ENCODE peak calls at places on chromosome 22, in ten cellular contexts. G is Peyer's patch, Q is body of pancreas, S is astrocyte of the spinal cord, O is ovary, W is endodermal cell, Z is retinal pigment epithelial cell, K is GM12865, V is stomach, N is sigmoid colon. M is an unnamed sample.

GRCh38 chr22:31263896-31264295 is 28.4 kb downstream of the PIK3IP1 start:
- DNase-seq in G (no peak), Q (no peak), S (no peak), O (no peak), W (no peak), Z (no peak), K (no peak), V (no peak), N (no peak), M (no peak)

GRCh38 chr22:25327018-25327755 is 107.7 kb downstream of the CRYBB2 start:
- DNase-seq in G (no peak), Q (no peak), S (no peak), O (no peak), W (no peak), Z (no peak), K (no peak), V (no peak), N (no peak), M (no peak)

GRCh38 chr22:21020802-21021429 is 6.0 kb downstream of the P2RX6 start:
- DNase-seq in G (no peak), Q (no peak), S (no peak), O (no peak), W (peak; percentile 82), Z (no peak), K (peak; percentile 37), V (no peak), N (no peak), M (no peak)

GRCh38 chr22:17786435-17787158 is 12.3 kb upstream of the BID start:
- DNase-seq in G (no peak), Q (no peak), S (peak; percentile 49), O (no peak), W (peak; percentile 70), Z (no peak), K (no peak), V (peak; percentile 57), N (peak; percentile 89), M (peak; percentile 20)

GRCh38 chr22:35400335-35400680 is 368 bp downstream of the MCM5 start:
- DNase-seq in G (peak; percentile 32), Q (no peak), S (no peak), O (no peak), W (no peak), Z (no peak), K (peak; percentile 33), V (no peak), N (no peak), M (no peak)

GRCh38 chr22:43919106-43919965 is 4.3 kb upstream of the PNPLA3 start:
- DNase-seq in G (no peak), Q (peak; percentile 56), S (peak; percentile 28), O (no peak), W (no peak), Z (no peak), K (no peak), V (peak; percentile 44), N (no peak), M (no peak)

GRCh38 chr22:22201925-22202343 is 42.7 kb upstream of the VPREB1 start:
- DNase-seq in G (no peak), Q (no peak), S (no peak), O (no peak), W (no peak), Z (no peak), K (peak; percentile 45), V (no peak), N (no peak), M (no peak)

GRCh38 chr22:20967697-20968201 is 694 bp downstream of the AIFM3 start:
- DNase-seq in G (no peak), Q (no peak), S (no peak), O (no peak), W (peak; percentile 75), Z (no peak), K (no peak), V (no peak), N (no peak), M (no peak)

GRCh38 chr22:38623357-38623756 is 32.8 kb downstream of the FAM227A start:
- DNase-seq in G (no peak), Q (no peak), S (no peak), O (no peak), W (no peak), Z (no peak), K (no peak), V (no peak), N (no peak), M (no peak)

GRCh38 chr22:44020981-44021380 is 3.1 kb upstream of the PARVB start:
- DNase-seq in G (no peak), Q (no peak), S (peak; percentile 51), O (no peak), W (no peak), Z (no peak), K (no peak), V (no peak), N (no peak), M (no peak)

GRCh38 chr22:50560034-50560433 is 2.7 kb downstream of the SYCE3 start:
- DNase-seq in G (no peak), Q (no peak), S (no peak), O (no peak), W (no peak), Z (no peak), K (no peak), V (no peak), N (no peak), M (no peak)

GRCh38 chr22:16915711-16916110 is 90.5 kb upstream of the XKR3 start:
- DNase-seq in G (no peak), Q (no peak), S (no peak), O (no peak), W (no peak), Z (no peak), K (peak; percentile 11), V (no peak), N (no peak), M (no peak)

GRCh38 chr22:39277135-39277607 is 32.4 kb upstream of the PDGFB start:
- DNase-seq in G (no peak), Q (no peak), S (peak; percentile 60), O (no peak), W (no peak), Z (no peak), K (no peak), V (no peak), N (no peak), M (no peak)

DNA sequence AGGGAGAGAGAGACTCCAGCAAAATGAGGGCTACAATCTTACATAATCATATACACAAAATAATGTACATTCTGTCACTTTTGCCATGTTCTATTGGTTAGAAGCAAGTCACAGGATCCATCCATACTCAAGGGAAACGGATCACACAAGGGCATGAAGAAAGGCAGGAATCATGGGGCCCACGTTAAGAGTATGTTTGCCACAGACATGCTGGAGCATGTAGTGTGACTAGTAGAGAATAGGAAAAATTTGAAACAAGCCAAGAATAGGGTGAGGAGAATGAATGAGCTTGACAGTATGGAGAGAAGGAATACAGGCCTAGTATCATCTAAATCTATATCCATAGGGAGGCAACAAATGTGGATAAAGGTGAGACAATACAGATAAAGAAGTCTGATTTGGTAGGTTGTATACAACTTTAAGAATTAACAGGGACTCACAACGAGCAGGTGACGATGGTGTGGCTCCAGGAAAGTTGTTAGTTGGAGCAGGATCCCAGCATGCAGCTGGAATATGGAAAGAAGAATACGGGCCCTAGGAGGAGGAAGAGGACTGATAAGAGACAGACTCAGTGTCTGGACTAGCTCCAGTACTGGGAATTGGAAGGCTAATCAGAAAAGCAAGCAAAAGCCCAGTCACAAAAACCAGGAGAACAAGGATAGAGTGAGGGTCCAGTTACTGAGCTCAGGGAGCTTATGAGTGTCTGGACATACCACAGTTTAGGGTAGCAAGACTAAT is 301.7 kb upstream of the PITPNB start:
- DNase-seq in G (no peak), Q (no peak), S (no peak), O (no peak), W (no peak), Z (no peak), K (no peak), V (no peak), N (no peak), M (no peak)
- H3K4me3 ChIP-seq in G (no peak overlapping the region), Q (no peak overlapping the region), S (no peak overlapping the region), O (no peak overlapping the region), W (no peak overlapping the region), Z (no peak overlapping the region), K (no peak overlapping the region), V (no peak overlapping the region), N (no peak overlapping the region), M (no peak overlapping the region)

DNA sequence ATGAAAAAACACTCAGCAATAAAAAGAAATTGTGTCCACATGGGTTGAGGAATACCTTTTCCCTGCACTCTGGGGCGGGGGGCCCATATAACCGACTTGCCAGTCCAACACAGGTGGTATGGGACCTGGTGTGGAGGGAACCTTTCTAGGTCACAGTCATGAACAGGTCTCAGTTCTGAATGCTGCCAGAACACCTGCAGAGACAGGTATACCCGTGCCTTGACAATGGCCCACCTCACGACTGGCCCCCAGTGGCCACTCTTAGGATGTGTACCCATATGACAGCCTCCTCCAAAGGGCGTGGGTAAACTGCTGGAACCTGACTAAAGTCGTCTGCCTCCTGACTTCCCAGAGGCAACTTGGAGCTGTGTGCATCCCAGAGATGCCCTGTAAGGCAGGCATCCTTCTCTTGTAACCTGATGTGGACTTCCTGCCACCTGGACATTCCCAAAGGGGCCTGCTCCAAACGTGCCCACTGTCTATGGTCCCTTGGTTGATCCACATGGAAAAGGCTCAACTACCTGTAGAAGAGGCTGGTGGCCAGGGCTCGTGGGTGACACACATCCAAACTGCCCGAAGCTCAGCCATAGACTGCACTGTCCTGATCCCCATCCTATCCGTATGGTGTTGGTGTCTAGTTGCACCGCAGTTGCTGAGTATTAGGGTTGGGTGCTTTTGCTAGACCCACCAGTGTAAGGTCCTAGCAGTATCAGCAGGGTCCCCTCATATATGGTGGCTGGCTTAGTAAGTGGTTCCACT is 859.3 kb downstream of the BRD1 start:
- DNase-seq in G (peak; percentile 8), Q (peak; percentile 39), S (no peak), O (no peak), W (peak; percentile 85), Z (no peak), K (no peak), V (peak; percentile 26), N (no peak), M (no peak)
- TF ChIP-seq CTCF in G (peak; percentile 33), Q (peak; percentile 47), S (no peak), O (no peak), W (peak; percentile 88), Z (no peak), K (no peak), V (no peak), N (no peak), M (peak; percentile 37)

GRCh38 chr22:41696714-41697113 is 2.6 kb upstream of the MEI1 start:
- DNase-seq in G (no peak), Q (no peak), S (no peak), O (no peak), W (no peak), Z (no peak), K (no peak), V (no peak), N (peak; percentile 64), M (no peak)
- H3K4me3 ChIP-seq in G (no peak overlapping the region), Q (no peak overlapping the region), S (no peak overlapping the region), O (no peak overlapping the region), W (no peak overlapping the region), Z (no peak overlapping the region), K (no peak overlapping the region), V (no peak overlapping the region), N (no peak overlapping the region), M (no peak overlapping the region)

DNA sequence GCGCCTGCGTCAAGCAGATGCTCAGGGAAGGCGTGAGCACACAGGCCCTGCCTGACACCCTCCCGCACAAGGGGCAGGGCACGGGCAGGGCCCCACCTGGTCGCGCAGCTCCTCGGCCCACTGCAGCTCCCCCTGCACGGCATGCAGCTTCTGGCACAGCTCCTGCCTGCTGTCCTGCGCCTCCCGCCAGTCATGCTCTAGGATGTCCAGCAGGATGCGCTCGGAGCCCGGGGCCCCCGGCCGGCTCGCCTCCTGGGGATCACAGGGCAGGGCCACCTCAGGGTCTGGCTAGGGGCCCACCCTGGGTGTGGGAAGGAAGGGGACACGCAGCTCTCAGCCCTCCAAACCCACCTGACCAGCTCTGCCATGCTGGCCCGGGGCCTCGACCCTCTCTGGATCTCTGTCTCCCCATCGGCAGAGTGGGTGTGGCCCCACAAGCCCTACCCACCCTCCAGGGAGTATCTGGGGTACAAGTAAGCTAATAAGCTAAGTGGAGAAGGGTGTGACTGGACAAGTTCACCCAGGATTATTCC is 10.7 kb downstream of the CARD10 start:
- DNase-seq in G (no peak), Q (no peak), S (no peak), O (no peak), W (no peak), Z (no peak), K (no peak), V (no peak), N (no peak), M (no peak)
- TF ChIP-seq CTCF in G (peak; percentile 29), Q (no peak), S (no peak), O (no peak), W (peak; percentile 32), Z (no peak), K (no peak), V (no peak), N (no peak), M (no peak)

M was measured in astrocyte of the cerebellum.